ENCODE peak calls at places on chromosomes 4 and X, in ten cellular contexts. A is nucleus accumbens; E is fibroblast of pulmonary artery; O is SW480; G is central memory CD4-positive, alpha-beta T cell; B is amniotic epithelial cell; V is RPMI7951; Z is CD8-positive, alpha-beta memory T cell; N is T-helper 17 cell; H is erythroblast. W is an unnamed sample.
A peak's percentile ranks its signal among the peaks of the same experiment; 100 is the strongest.

GRCh38 chrX:40333344-40333743 is 235.6 kb upstream of the BCOR start:
- DNase-seq in B (no peak), V (no peak), H (no peak), A (no peak), G (no peak), Z (no peak), O (no peak), N (no peak), E (no peak), W (no peak)

GRCh38 chrX:7191681-7192110 is 43.7 kb upstream of the PUDP start:
- DNase-seq in H (no peak), G (no peak), A (no peak), V (no peak), O (no peak), Z (no peak), E (no peak), B (peak; percentile 0), N (no peak), W (no peak)

GRCh38 chrX:132463411-132463810 is 25.4 kb downstream of the MBNL3 start:
- DNase-seq in E (peak; percentile 10), B (peak; percentile 26), O (no peak), Z (no peak), N (no peak), G (no peak), V (peak; percentile 15), A (no peak), H (peak; percentile 61), W (no peak)

GRCh38 chrX:114959729-114960128 is 57.7 kb downstream of the IL13RA2 start:
- DNase-seq in E (peak; percentile 44), B (peak; percentile 20), G (no peak), O (peak; percentile 4), Z (no peak), A (no peak), H (no peak), V (peak; percentile 9), N (no peak), W (no peak)

GRCh38 chr4:107818301-107818910 is 6.3 kb upstream of the SGMS2 start:
- DNase-seq in Z (no peak), B (no peak), E (no peak), G (no peak), N (no peak), H (no peak), V (peak; percentile 11), A (no peak), O (peak; percentile 3), W (no peak)

GRCh38 chr4:146260521-146260920 is 46.2 kb downstream of the REELD1 start:
- DNase-seq in E (no peak), G (no peak), V (no peak), H (no peak), O (no peak), N (no peak), A (no peak), B (no peak), Z (no peak), W (no peak)

GRCh38 chrX:1658083-1658463 is 43.2 kb downstream of the ASMT start:
- DNase-seq in Z (no peak), O (no peak), A (no peak), E (no peak), N (no peak), B (no peak), H (no peak), V (no peak), G (no peak), W (no peak)

GRCh38 chrX:18620349-18620748 is 51.6 kb downstream of the RS1 start:
- DNase-seq in Z (no peak), N (no peak), B (no peak), E (no peak), O (no peak), H (no peak), A (no peak), G (no peak), V (no peak), W (no peak)

GRCh38 chr4:88283661-88284377 is 542 bp downstream of the PPM1K start:
- DNase-seq in N (peak; percentile 57), Z (peak; percentile 69), E (peak; percentile 61), V (peak; percentile 64), B (peak; percentile 48), A (peak; percentile 62), H (peak; percentile 80), G (peak; percentile 79), O (peak; percentile 54), W (peak; percentile 80)

GRCh38 chr4:110682311-110682710 is 59.4 kb upstream of the PITX2 start:
- DNase-seq in Z (no peak), B (no peak), A (no peak), E (no peak), G (no peak), O (no peak), V (no peak), H (no peak), N (no peak), W (no peak)

GRCh38 chr4:88091378-88091777 is 67.1 kb downstream of the ABCG2 start:
- DNase-seq in B (peak; percentile 29), V (no peak), H (no peak), G (no peak), O (no peak), Z (no peak), A (no peak), E (no peak), N (no peak), W (no peak)

GRCh38 chr4:6419452-6420028 is 52.9 kb downstream of the PPP2R2C start:
- DNase-seq in G (no peak), H (no peak), A (peak; percentile 19), N (no peak), B (peak; percentile 24), E (peak; percentile 6), O (no peak), V (no peak), Z (no peak), W (no peak)

GRCh38 chrX:132411310-132411977 is 77.4 kb downstream of the MBNL3 start:
- DNase-seq in O (no peak), N (no peak), G (no peak), A (no peak), Z (no peak), E (no peak), V (no peak), B (no peak), H (no peak), W (no peak)

GRCh38 chrX:129984196-129984962 is 1.9 kb downstream of the BCORL1 start:
- DNase-seq in A (peak; percentile 5), G (peak; percentile 28), H (peak; percentile 44), O (no peak), Z (peak; percentile 24), E (no peak), B (no peak), N (peak; percentile 15), V (peak; percentile 17), W (peak; percentile 60)

GRCh38 chr4:157013656-157014055 is 42.1 kb upstream of the PDGFC start:
- DNase-seq in G (no peak), H (no peak), V (no peak), O (no peak), N (no peak), Z (no peak), A (no peak), B (peak; percentile 24), E (peak; percentile 22), W (no peak)

GRCh38 chr4:76729460-76729859 is 168.5 kb downstream of the SOWAHB start:
- DNase-seq in V (no peak), E (no peak), G (no peak), H (no peak), N (no peak), B (no peak), O (no peak), A (no peak), Z (no peak), W (no peak)

GRCh38 chr4:125280892-125281403 is 33.8 kb upstream of the FAT4 start:
- DNase-seq in Z (no peak), A (no peak), E (no peak), V (no peak), O (no peak), N (no peak), B (no peak), G (no peak), H (no peak), W (peak; percentile 9)

GRCh38 chr4:107863850-107864371 is 39.2 kb downstream of the SGMS2 start:
- DNase-seq in B (peak; percentile 51), H (no peak), V (peak; percentile 24), G (no peak), Z (no peak), N (no peak), A (no peak), O (peak; percentile 26), E (peak; percentile 65), W (no peak)

GRCh38 chr4:33494150-33494549 is 2750.2 kb downstream of the ARAP2 start:
- DNase-seq in E (peak; percentile 66), V (peak; percentile 5), H (no peak), N (no peak), G (no peak), A (no peak), B (peak; percentile 44), Z (no peak), O (no peak), W (no peak)

GRCh38 chr4:143616771-143617170 is 83.7 kb downstream of the FREM3 start:
- DNase-seq in Z (no peak), G (no peak), B (peak; percentile 11), O (peak; percentile 88), N (no peak), E (no peak), H (no peak), V (peak; percentile 78), A (no peak), W (no peak)

GRCh38 chr4:168724960-168725359 is 228.1 kb downstream of the PALLD start:
- DNase-seq in E (peak; percentile 85), O (no peak), A (no peak), H (no peak), B (no peak), V (peak; percentile 66), G (no peak), Z (no peak), N (no peak), W (no peak)

GRCh38 chr4:17358236-17358635 is 153.7 kb downstream of the QDPR start:
- DNase-seq in O (no peak), Z (no peak), G (no peak), E (no peak), H (no peak), N (no peak), B (no peak), A (no peak), V (no peak), W (no peak)

W was measured in ovary.